ENCODE peak calls at places on chromosomes 12 and 14, in five cellular contexts. Q is CD8-positive, alpha-beta memory T cell; J is uterus; X is transverse colon; G is mucosa of descending colon. S is an unnamed sample. For H3K9me3, the result is how much of the 10 kb centered on the place peaks cover.

GRCh38 chr12:12263909-12264308 is 2.9 kb downstream of the LRP6 start:
- DNase-seq in Q (no peak), J (no peak), X (no peak), G (no peak), S (no peak)

GRCh38 chr12:124497039-124497438 is 70.4 kb downstream of the NCOR2 start:
- DNase-seq in Q (no peak), J (no peak), X (no peak), G (no peak), S (no peak)

GRCh38 chr12:31872831-31873604 is 86.2 kb upstream of the RESF1 start:
- DNase-seq in Q (no peak), J (no peak), X (no peak), G (no peak), S (no peak)

GRCh38 chr14:88384653-88385205 is 728 bp upstream of the SPATA7 start:
- DNase-seq in Q (no peak), J (no peak), X (no peak), G (no peak), S (no peak)

GRCh38 chr14:24911324-24912095 is 138.4 kb downstream of the STXBP6 start:
- DNase-seq in Q (no peak), J (no peak), X (no peak), G (no peak), S (no peak)

GRCh38 chr12:124816295-124816854 is 47.3 kb downstream of the SCARB1 start:
- DNase-seq in Q (no peak), J (no peak), X (no peak), G (no peak), S (no peak)

GRCh38 chr12:132196038-132196872 is 52.0 kb downstream of the NOC4L start:
- DNase-seq in Q (no peak), J (no peak), X (no peak), G (no peak), S (no peak)

GRCh38 chr12:117045175-117045997 is 53.8 kb downstream of the TESC start:
- DNase-seq in Q (no peak), J (no peak), X (no peak), G (no peak), S (no peak)

GRCh38 chr12:29725587-29726320 is 58.0 kb downstream of the TMTC1 start:
- DNase-seq in Q (no peak), J (no peak), X (peak), G (no peak), S (no peak)

GRCh38 chr14:21714318-21714929 is 40.8 kb upstream of the OR4E1 start:
- DNase-seq in Q (no peak), J (no peak), X (no peak), G (no peak), S (no peak)
- H3K4me3 ChIP-seq in Q (no peak), J (no peak), X (no peak), G (no peak), S (no peak)

GRCh38 chr14:26859483-26859882 is 261.6 kb upstream of the NOVA1 start:
- DNase-seq in Q (no peak), J (no peak), X (no peak), G (no peak), S (no peak)
- H3K9me3 ChIP-seq in Q (under half), J (under half), X (under half), G (under half), S (under half)

GRCh38 chr12:54684636-54685630 is 36.8 kb upstream of the DCD start:
- DNase-seq in Q (no peak), J (no peak), X (no peak), G (no peak), S (no peak)
- H3K4me3 ChIP-seq in Q (no peak), J (no peak), X (no peak), G (no peak), S (no peak)

DNA sequence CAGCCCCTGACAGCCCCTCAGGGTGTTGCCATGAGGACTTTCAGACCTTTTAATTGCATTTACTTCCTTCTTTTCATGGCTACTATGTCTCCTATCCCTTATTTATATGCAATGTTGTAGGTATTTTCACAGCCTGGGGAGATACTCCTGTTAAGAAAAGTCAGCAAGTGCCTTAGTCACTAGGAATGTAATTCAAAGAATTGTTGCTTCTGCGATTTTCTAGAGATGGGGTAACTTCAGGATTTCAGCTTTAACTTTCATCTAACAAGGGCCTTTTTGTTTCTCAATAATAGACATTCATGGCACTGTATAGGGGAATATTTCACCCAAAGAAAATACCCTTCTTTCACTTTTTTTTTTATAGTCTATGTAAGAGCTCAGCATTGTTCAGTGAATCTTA is 533.3 kb upstream of the MIS18BP1 start:
- DNase-seq in Q (no peak), J (no peak), X (no peak), G (no peak), S (no peak)
- H3K9me3 ChIP-seq in Q (under half), J (under half), X (under half), G (under half), S (under half)

DNA sequence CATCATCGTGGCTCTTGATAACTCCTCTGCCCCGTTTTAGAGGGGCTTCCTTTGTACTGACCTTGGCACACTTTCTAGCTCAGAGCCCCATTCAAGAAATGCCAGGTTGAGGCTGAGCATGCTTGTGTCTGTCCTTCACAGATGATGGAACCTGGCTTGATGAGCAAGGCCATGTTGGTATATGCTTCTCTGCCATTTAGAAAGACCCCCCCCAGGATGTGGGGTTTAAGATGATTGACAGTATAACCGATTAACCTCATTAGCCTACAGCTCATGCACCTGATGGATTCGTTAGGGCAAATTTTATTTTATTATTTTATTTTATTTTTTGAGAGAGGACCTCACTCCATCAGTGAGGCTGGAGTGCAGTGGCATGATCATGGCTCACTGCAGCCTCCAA is 21.0 kb downstream of the BATF start:
- DNase-seq in Q (no peak), J (no peak), X (no peak), G (no peak), S (no peak)
- H3K4me3 ChIP-seq in Q (peak), J (no peak), X (no peak), G (no peak), S (peak)

DNA sequence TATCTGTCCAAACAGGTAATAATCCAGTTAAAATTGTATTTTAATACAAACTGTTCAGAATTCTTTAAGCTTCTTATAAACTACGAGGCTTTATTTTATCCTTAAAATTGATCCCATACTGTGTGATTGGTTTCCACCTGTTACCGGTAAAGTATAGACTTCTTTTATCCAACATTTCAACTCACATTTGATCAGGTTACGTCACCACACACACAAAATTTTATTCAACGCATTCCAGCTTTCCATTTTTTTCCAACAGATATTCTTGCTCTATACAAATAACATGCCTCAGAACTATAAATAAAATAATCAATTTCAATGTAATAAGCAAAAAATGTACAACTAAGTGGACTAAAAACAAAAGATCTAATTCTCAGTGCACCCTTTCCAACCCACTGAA is 4.5 kb downstream of the NOVA1 start:
- DNase-seq in Q (no peak), J (no peak), X (no peak), G (no peak), S (no peak)
- H3K9me3 ChIP-seq in Q (under half), J (under half), X (under half), G (under half), S (under half)

GRCh38 chr12:65881965-65882413 is 57.7 kb downstream of the HMGA2 start:
- DNase-seq in Q (no peak), J (peak), X (peak), G (peak), S (peak)
- H3K4me3 ChIP-seq in Q (no peak), J (peak), X (no peak), G (no peak), S (peak)